ENCODE peak calls at places on chromosomes 1 and 21, in four cellular contexts. One of them, this sample, is unnamed.

GRCh38 chr1:227622739-227623475 is 59.6 kb downstream of the ZNF678 start:
- DNase-seq in H1: no peak
- DNase-seq in mesenchymal stem cell: no peak
- DNase-seq in H9: no peak
- DNase-seq in this sample: no peak

GRCh38 chr21:15034126-15034848 is 30.5 kb downstream of the NRIP1 start:
- DNase-seq in H9: no peak
- DNase-seq in mesenchymal stem cell: no peak
- DNase-seq in H1: no peak
- DNase-seq in this sample: no peak

GRCh38 chr1:161176468-161177111 is 717 bp downstream of the B4GALT3 start:
- DNase-seq in H1: no peak
- DNase-seq in H9: no peak
- DNase-seq in mesenchymal stem cell: no peak
- DNase-seq in this sample: no peak

GRCh38 chr21:40043423-40043822 is 176.2 kb downstream of the PCP4 start:
- DNase-seq in H9: no peak
- DNase-seq in H1: no peak
- DNase-seq in mesenchymal stem cell: no peak
- DNase-seq in this sample: no peak

GRCh38 chr1:220990417-220991337 is 111.4 kb downstream of the HLX start:
- DNase-seq in H9: no peak
- DNase-seq in mesenchymal stem cell: peak
- DNase-seq in H1: no peak
- DNase-seq in this sample: no peak

GRCh38 chr1:229848762-229849677 is 218.0 kb upstream of the GALNT2 start:
- DNase-seq in mesenchymal stem cell: peak
- DNase-seq in H1: no peak
- DNase-seq in H9: no peak
- DNase-seq in this sample: no peak

GRCh38 chr1:215606564-215607168 is 39.6 kb downstream of the KCTD3 start:
- DNase-seq in mesenchymal stem cell: no peak
- DNase-seq in H1: no peak
- DNase-seq in H9: no peak
- DNase-seq in this sample: no peak

GRCh38 chr1:64471218-64471719 is 1.3 kb downstream of the CACHD1 start:
- DNase-seq in H9: peak
- DNase-seq in mesenchymal stem cell: peak
- DNase-seq in H1: no peak
- DNase-seq in this sample: peak

GRCh38 chr1:54324750-54325704 is 81.2 kb downstream of the SSBP3 start:
- DNase-seq in H9: no peak
- DNase-seq in mesenchymal stem cell: no peak
- DNase-seq in H1: no peak
- DNase-seq in this sample: no peak

GRCh38 chr1:9317591-9318331 is 25.1 kb downstream of the SPSB1 start:
- DNase-seq in H9: no peak
- DNase-seq in mesenchymal stem cell: peak
- DNase-seq in H1: no peak
- DNase-seq in this sample: no peak

GRCh38 chr1:25795955-25796806 is 3.8 kb upstream of the SELENON start:
- DNase-seq in mesenchymal stem cell: no peak
- DNase-seq in H9: no peak
- DNase-seq in H1: no peak
- DNase-seq in this sample: no peak

GRCh38 chr1:28778021-28778420 is 33.9 kb upstream of the OPRD1 start:
- DNase-seq in mesenchymal stem cell: no peak
- DNase-seq in H1: no peak
- DNase-seq in H9: no peak
- DNase-seq in this sample: no peak

GRCh38 chr1:211541715-211542477 is 37.1 kb downstream of the SLC30A1 start:
- DNase-seq in H9: no peak
- DNase-seq in H1: no peak
- DNase-seq in mesenchymal stem cell: no peak
- DNase-seq in this sample: no peak

GRCh38 chr1:160681067-160681890 is 30.3 kb downstream of the CD48 start:
- DNase-seq in H9: peak
- DNase-seq in H1: peak
- DNase-seq in mesenchymal stem cell: peak
- DNase-seq in this sample: peak

GRCh38 chr1:100482167-100482566 is 55.8 kb upstream of the GPR88 start:
- DNase-seq in H1: no peak
- DNase-seq in mesenchymal stem cell: no peak
- DNase-seq in H9: no peak
- DNase-seq in this sample: no peak

GRCh38 chr1:25030674-25031589 is 100.9 kb upstream of the RUNX3 start:
- DNase-seq in mesenchymal stem cell: no peak
- DNase-seq in H9: no peak
- DNase-seq in H1: no peak
- DNase-seq in this sample: no peak

GRCh38 chr1:165073402-165074007 is 283.0 kb downstream of the LMX1A start:
- DNase-seq in H9: peak
- DNase-seq in mesenchymal stem cell: peak
- DNase-seq in H1: no peak
- DNase-seq in this sample: peak

GRCh38 chr21:28805885-28806284 is 186.8 kb downstream of the LTN1 start:
- DNase-seq in mesenchymal stem cell: peak
- DNase-seq in H1: no peak
- DNase-seq in H9: no peak
- DNase-seq in this sample: no peak

GRCh38 chr1:111735858-111736544 is 3.2 kb downstream of the INKA2 start:
- DNase-seq in H1: no peak
- DNase-seq in H9: peak
- DNase-seq in mesenchymal stem cell: peak
- DNase-seq in this sample: no peak

GRCh38 chr1:41045740-41046139 is 24.2 kb upstream of the SLFNL1 start:
- DNase-seq in mesenchymal stem cell: no peak
- DNase-seq in H1: no peak
- DNase-seq in H9: no peak
- DNase-seq in this sample: no peak

GRCh38 chr1:160093069-160093395 is 5.4 kb downstream of the IGSF8 start:
- DNase-seq in mesenchymal stem cell: no peak
- DNase-seq in H1: no peak
- DNase-seq in H9: no peak
- DNase-seq in this sample: no peak

GRCh38 chr1:156752843-156753486 is 1.5 kb upstream of the HDGF start:
- DNase-seq in mesenchymal stem cell: peak
- DNase-seq in H1: no peak
- DNase-seq in H9: no peak
- DNase-seq in this sample: no peak

GRCh38 chr1:212366901-212367300 is 47.8 kb downstream of the PACC1 start:
- DNase-seq in mesenchymal stem cell: peak
- DNase-seq in H9: no peak
- DNase-seq in H1: no peak
- DNase-seq in this sample: no peak

GRCh38 chr1:1083181-1084027 is 9.3 kb upstream of the RNF223 start:
- DNase-seq in H1: no peak
- DNase-seq in mesenchymal stem cell: no peak
- DNase-seq in H9: no peak
- DNase-seq in this sample: no peak

GRCh38 chr1:21121764-21122471 is 54.8 kb downstream of the EIF4G3 start:
- DNase-seq in H1: no peak
- DNase-seq in mesenchymal stem cell: no peak
- DNase-seq in H9: no peak
- DNase-seq in this sample: no peak

GRCh38 chr1:44283524-44284173 is 70.4 kb downstream of the DMAP1 start:
- DNase-seq in H9: no peak
- DNase-seq in H1: no peak
- DNase-seq in mesenchymal stem cell: no peak
- DNase-seq in this sample: no peak

GRCh38 chr1:20486457-20487235 is 636 bp upstream of the CAMK2N1 start:
- DNase-seq in H1: no peak
- DNase-seq in mesenchymal stem cell: peak
- DNase-seq in H9: peak
- DNase-seq in this sample: peak

GRCh38 chr1:18949689-18950414 is 6.6 kb downstream of the IFFO2 start:
- DNase-seq in H1: no peak
- DNase-seq in H9: peak
- DNase-seq in mesenchymal stem cell: peak
- DNase-seq in this sample: no peak
- H2BK15ac ChIP-seq in H1: peak
- H2BK15ac ChIP-seq in H9: no peak
- H2BK15ac ChIP-seq in mesenchymal stem cell: peak
- H2BK15ac ChIP-seq in this sample: peak

DNA sequence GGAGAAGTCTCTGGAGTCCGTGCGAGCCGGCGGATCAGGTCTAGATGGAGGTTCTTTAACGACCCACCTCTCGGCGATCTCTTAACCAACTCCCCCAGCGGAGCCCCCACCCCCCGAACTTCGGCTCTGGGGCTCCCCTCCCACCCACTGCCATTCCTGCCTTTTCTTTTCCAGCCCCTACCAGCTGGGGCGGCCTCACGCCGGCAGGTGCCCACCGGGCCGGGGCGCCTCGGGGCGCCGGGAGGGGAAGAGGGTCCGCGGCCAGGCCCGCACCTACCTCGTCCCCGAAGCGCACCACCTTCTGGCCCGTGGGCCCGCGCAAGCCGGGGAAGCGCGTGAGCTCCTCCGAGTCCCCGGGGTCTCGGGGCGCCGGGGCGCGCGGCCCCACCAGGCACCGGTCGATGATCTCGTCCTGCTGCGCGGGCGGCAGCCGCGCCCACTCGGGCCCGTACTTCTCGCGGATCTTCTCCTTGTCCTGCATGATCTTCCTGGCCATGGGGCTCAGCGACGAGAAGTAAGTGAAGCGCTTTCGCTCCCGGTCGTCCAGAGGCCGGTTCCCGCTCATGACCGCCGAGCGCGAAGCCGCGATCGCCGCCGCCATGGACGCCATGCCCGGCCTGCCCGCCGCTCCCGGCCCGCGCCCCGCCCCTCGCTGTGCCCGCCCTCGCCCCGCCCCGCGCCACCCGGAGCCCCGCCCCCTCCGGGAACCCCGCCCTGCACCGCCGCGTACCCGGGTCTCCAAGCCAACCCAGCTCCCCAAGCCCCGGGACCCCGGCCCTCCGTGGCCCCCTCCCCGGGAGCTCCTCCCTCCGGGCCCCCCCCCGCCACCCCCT is at the start of gene C1orf198:
- DNase-seq in mesenchymal stem cell: peak
- DNase-seq in H9: peak
- DNase-seq in H1: no peak
- DNase-seq in this sample: peak
- H2BK12ac ChIP-seq in mesenchymal stem cell: peak
- H2BK12ac ChIP-seq in H9: peak
- H2BK12ac ChIP-seq in H1: peak
- H2BK12ac ChIP-seq in this sample: peak

GRCh38 chr21:31310750-31311149 is 33.3 kb downstream of the TIAM1 start:
- DNase-seq in mesenchymal stem cell: peak
- DNase-seq in H1: no peak
- DNase-seq in H9: no peak
- DNase-seq in this sample: no peak

GRCh38 chr21:31316072-31316471 is 28.0 kb downstream of the TIAM1 start:
- DNase-seq in H9: no peak
- DNase-seq in mesenchymal stem cell: no peak
- DNase-seq in H1: no peak
- DNase-seq in this sample: no peak

GRCh38 chr21:31317688-31318087 is 26.4 kb downstream of the TIAM1 start:
- DNase-seq in H9: no peak
- DNase-seq in H1: no peak
- DNase-seq in mesenchymal stem cell: no peak
- DNase-seq in this sample: no peak

GRCh38 chr21:31318971-31319370 is 25.1 kb downstream of the TIAM1 start:
- DNase-seq in H9: no peak
- DNase-seq in mesenchymal stem cell: no peak
- DNase-seq in H1: no peak
- DNase-seq in this sample: no peak

GRCh38 chr21:31316488-31317169 is 27.4 kb downstream of the TIAM1 start:
- DNase-seq in mesenchymal stem cell: no peak
- DNase-seq in H9: no peak
- DNase-seq in H1: no peak
- DNase-seq in this sample: no peak
- H2BK15ac ChIP-seq in mesenchymal stem cell: no peak
- H2BK15ac ChIP-seq in H9: no peak
- H2BK15ac ChIP-seq in H1: no peak
- H2BK15ac ChIP-seq in this sample: no peak

GRCh38 chr21:35619184-35619583 is 441.1 kb downstream of the SETD4 start:
- DNase-seq in H9: no peak
- DNase-seq in H1: no peak
- DNase-seq in mesenchymal stem cell: peak
- DNase-seq in this sample: no peak

GRCh38 chr21:35617491-35617890 is 442.8 kb downstream of the SETD4 start:
- DNase-seq in H1: no peak
- DNase-seq in H9: no peak
- DNase-seq in mesenchymal stem cell: no peak
- DNase-seq in this sample: no peak

GRCh38 chr21:35624896-35625295 is 435.4 kb downstream of the SETD4 start:
- DNase-seq in H9: no peak
- DNase-seq in H1: no peak
- DNase-seq in mesenchymal stem cell: no peak
- DNase-seq in this sample: no peak

GRCh38 chr21:35627462-35627861 is 432.9 kb downstream of the SETD4 start:
- DNase-seq in H1: no peak
- DNase-seq in mesenchymal stem cell: no peak
- DNase-seq in H9: no peak
- DNase-seq in this sample: no peak

DNA sequence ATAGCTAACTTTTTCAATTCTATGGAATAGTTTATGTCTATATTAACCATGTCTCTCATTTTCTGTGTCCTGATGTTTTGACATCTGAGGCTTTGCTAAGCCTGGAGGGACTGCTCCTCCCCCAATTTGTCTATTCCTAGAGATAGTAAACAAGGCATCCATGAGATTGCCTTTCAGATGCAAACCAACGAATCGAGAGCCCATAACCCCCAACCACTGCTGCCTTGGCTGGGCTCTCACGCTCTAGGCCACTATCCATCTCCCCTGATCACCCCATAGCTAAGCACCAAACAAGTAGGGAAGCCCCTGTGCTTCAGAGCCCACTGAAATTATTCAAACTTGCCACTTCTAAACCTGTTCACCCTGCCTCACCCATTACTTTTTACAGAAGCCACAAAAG is 437.7 kb downstream of the SETD4 start:
- DNase-seq in mesenchymal stem cell: no peak
- DNase-seq in H1: no peak
- DNase-seq in H9: no peak
- DNase-seq in this sample: no peak
- H2BK12ac ChIP-seq in mesenchymal stem cell: no peak
- H2BK12ac ChIP-seq in H1: no peak
- H2BK12ac ChIP-seq in H9: no peak
- H2BK12ac ChIP-seq in this sample: no peak

DNA sequence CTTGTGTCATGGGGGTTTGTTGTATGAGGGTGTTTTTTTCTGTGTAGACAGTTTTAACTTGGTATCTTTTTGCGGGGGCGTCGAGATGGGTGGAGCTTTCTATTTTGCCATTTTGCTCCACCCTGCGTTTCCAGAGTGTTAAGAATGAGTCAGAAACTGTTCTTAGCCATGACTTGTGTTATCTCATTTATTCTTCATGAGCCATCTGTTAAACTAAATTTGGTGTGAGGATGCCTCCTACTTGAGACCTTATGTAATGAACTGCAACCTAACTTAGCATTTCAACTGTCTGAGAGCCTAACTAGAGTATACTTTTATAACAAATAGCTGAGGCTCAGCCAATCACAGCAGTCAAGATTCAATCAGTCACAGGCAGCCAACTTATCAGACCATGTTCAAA is 1873.5 kb downstream of the NCAM2 start:
- DNase-seq in mesenchymal stem cell: no peak
- DNase-seq in H1: no peak
- DNase-seq in H9: no peak
- DNase-seq in this sample: no peak
- H2BK15ac ChIP-seq in mesenchymal stem cell: no peak
- H2BK15ac ChIP-seq in H1: no peak
- H2BK15ac ChIP-seq in H9: no peak
- H2BK15ac ChIP-seq in this sample: no peak

GRCh38 chr1:85070972-85071492 is 22.7 kb upstream of the MCOLN3 start:
- DNase-seq in H1: no peak
- DNase-seq in H9: no peak
- DNase-seq in mesenchymal stem cell: no peak
- DNase-seq in this sample: no peak
- H2BK12ac ChIP-seq in H1: no peak
- H2BK12ac ChIP-seq in H9: no peak
- H2BK12ac ChIP-seq in mesenchymal stem cell: no peak
- H2BK12ac ChIP-seq in this sample: no peak